ENCODE peak calls at places on chromosomes 12 and 14, in seven cellular contexts. M, D, J, E, Y, N and Z are unnamed samples.
A peak's percentile ranks its signal among the peaks of the same experiment; 100 is the strongest.

GRCh38 chr14:71905031-71905430 is 27.2 kb upstream of the RGS6 start:
- DNase-seq in M (no peak), D (no peak), J (no peak), E (no peak), Y (no peak), N (no peak), Z (no peak)

GRCh38 chr14:78170203-78170602 is at the start of gene NRXN3:
- DNase-seq in M (peak; percentile 87), D (no peak), J (no peak), E (no peak), Y (peak; percentile 3), N (no peak), Z (no peak)

GRCh38 chr14:54686219-54686870 is 119.4 kb downstream of the SAMD4A start:
- DNase-seq in M (no peak), D (peak; percentile 87), J (no peak), E (no peak), Y (peak; percentile 95), N (no peak), Z (peak; percentile 92)

GRCh38 chr12:31728289-31728916 is 418 bp downstream of the AMN1 start:
- DNase-seq in M (peak; percentile 56), D (no peak), J (no peak), E (no peak), Y (no peak), N (no peak), Z (no peak)

GRCh38 chr14:80521456-80521855 is 310.2 kb upstream of the DIO2 start:
- DNase-seq in M (no peak), D (no peak), J (no peak), E (no peak), Y (no peak), N (no peak), Z (no peak)

GRCh38 chr14:96253140-96253539 is 2.9 kb upstream of the BDKRB1 start:
- DNase-seq in M (peak; percentile 46), D (peak; percentile 92), J (no peak), E (no peak), Y (peak; percentile 96), N (no peak), Z (peak; percentile 94)

GRCh38 chr12:70948976-70949336 is 28.4 kb upstream of the PTPRR start:
- DNase-seq in M (no peak), D (peak; percentile 67), J (no peak), E (no peak), Y (no peak), N (no peak), Z (peak; percentile 87)

GRCh38 chr12:101782544-101782855 is 43.2 kb upstream of the SYCP3 start:
- DNase-seq in M (no peak), D (no peak), J (no peak), E (no peak), Y (peak; percentile 65), N (no peak), Z (no peak)

GRCh38 chr12:82800185-82800584 is 113.5 kb downstream of the TMTC2 start:
- DNase-seq in M (no peak), D (no peak), J (no peak), E (no peak), Y (no peak), N (no peak), Z (no peak)

GRCh38 chr12:124484526-124484953 is 82.9 kb downstream of the NCOR2 start:
- DNase-seq in M (no peak), D (no peak), J (no peak), E (no peak), Y (no peak), N (no peak), Z (no peak)

GRCh38 chr14:59870277-59871165 is at the start of gene RTN1:
- DNase-seq in M (peak; percentile 76), D (peak; percentile 59), J (no peak), E (no peak), Y (peak; percentile 33), N (peak; percentile 29), Z (peak; percentile 22)

GRCh38 chr12:15346488-15346887 is 24.2 kb downstream of the PTPRO start:
- DNase-seq in M (no peak), D (no peak), J (no peak), E (no peak), Y (no peak), N (no peak), Z (no peak)

GRCh38 chr12:69466867-69467266 is 3.3 kb upstream of the FRS2 start:
- DNase-seq in M (no peak), D (no peak), J (peak; percentile 16), E (no peak), Y (no peak), N (no peak), Z (no peak)
- TF ChIP-seq CTCF in M (peak; percentile 16), D (no peak), J (peak; percentile 43), E (no peak), Y (no peak), N (no peak), Z (no peak)

DNA sequence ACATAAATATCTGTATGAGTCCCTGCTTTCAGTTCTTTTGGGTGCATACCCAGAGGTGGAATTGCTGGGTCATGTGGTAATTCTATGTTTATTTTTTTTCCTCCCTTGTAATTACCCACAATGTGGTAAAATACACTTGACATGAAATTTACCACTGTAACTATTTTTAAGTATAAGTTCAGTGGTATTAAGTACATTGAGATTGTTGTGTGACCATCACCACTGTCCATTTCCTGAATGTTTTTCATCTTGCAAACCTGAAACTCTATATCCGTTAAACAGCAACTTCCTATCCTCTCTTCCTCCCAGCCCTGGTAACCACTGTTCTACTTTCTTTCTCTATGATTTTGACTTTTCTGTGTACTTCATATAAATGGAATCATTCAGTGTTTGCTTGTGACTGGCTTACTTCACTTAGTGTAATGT is 51.4 kb downstream of the BORCS5 start:
- DNase-seq in M (no peak), D (no peak), J (no peak), E (no peak), Y (no peak), N (no peak), Z (no peak)
- TF ChIP-seq CTCF in M (no peak), D (no peak), J (no peak), E (no peak), Y (no peak), N (no peak), Z (no peak)

DNA sequence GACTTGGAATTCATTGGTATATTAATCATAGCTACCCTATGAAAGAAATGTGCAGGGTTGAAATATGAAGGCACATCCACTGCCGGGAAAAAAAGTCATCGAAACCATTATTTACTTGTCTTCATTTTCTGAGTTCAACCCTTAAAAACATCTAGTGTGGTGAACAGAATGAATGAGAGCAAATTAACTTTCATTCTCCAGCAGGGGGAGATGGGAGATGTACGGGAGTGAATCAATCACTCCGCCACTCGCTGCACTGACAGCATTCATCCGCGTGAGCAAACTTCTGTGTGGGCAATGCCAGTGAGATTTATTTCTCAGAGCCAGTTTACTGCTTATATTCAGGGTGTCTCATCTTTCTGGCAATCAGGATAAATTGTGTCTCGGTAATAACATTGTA is 463.5 kb upstream of the MIS18BP1 start:
- DNase-seq in M (peak; percentile 36), D (no peak), J (peak; percentile 3), E (no peak), Y (no peak), N (no peak), Z (no peak)
- TF ChIP-seq CTCF in M (peak; percentile 70), D (no peak), J (no peak), E (no peak), Y (no peak), N (no peak), Z (no peak)

DNA sequence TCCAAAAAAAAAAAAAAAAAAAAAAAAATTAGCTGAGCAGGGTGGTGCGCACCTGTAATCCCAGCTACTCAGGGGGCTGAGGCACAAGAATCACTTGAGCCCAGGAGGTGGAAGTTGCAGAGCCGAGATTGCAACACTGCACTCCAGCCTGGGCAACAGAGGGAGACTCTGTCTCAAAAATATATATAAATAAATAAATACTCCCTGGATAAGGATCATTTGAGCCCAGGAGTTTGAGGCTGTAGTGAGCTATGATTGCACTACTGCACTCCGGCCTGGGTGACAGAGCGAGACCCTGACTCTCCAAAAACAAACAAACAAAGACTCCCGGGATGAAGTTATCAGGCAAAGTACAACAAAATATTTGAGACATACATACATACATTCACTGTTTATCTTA is 3.3 kb upstream of the NAA25 start:
- DNase-seq in M (no peak), D (no peak), J (no peak), E (no peak), Y (no peak), N (peak; percentile 16), Z (no peak)
- TF ChIP-seq CTCF in M (no peak), D (no peak), J (peak; percentile 48), E (no peak), Y (no peak), N (no peak), Z (no peak)

GRCh38 chr12:80317899-80318298 is 126.1 kb upstream of the PTPRQ start:
- DNase-seq in M (no peak), D (no peak), J (no peak), E (no peak), Y (no peak), N (no peak), Z (no peak)

GRCh38 chr12:80314741-80315140 is 129.3 kb upstream of the PTPRQ start:
- DNase-seq in M (no peak), D (no peak), J (no peak), E (no peak), Y (peak; percentile 57), N (no peak), Z (no peak)

GRCh38 chr12:80316141-80316700 is 127.8 kb upstream of the PTPRQ start:
- DNase-seq in M (no peak), D (no peak), J (no peak), E (no peak), Y (no peak), N (no peak), Z (peak; percentile 5)

DNA sequence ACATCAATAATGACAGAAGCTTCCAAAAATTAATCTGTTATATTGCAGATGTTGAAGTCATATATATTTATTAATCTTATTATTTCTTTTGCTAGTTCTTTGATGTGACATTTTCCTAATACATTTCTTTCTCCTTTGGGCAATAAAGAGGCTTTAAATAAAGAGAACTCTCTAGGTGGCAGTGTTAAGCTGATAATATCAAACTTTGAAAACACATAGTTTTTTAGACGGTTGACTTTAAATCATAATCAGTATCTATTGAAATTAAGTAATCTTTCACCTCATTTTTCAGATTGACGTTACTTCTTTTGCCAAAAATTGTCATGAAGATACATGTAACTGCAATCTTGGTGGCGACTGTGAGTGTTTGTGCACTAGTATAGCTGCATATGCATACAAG is 130.9 kb upstream of the PTPRQ start:
- DNase-seq in M (no peak), D (peak; percentile 4), J (no peak), E (no peak), Y (no peak), N (no peak), Z (peak; percentile 35)
- TF ChIP-seq CTCF in M (no peak), D (no peak), J (no peak), E (no peak), Y (no peak), N (no peak), Z (no peak)

GRCh38 chr12:119118625-119119024 is 60.1 kb upstream of the HSPB8 start:
- DNase-seq in M (no peak), D (no peak), J (no peak), E (no peak), Y (no peak), N (no peak), Z (no peak)
- TF ChIP-seq CTCF in M (no peak), D (no peak), J (no peak), E (no peak), Y (no peak), N (no peak), Z (no peak)